ENCODE peak calls at places on chromosome 3, in four cellular contexts. H is K562, W is GM12891, S is GM12878. U is an unnamed sample.

GRCh38 chr3:120102674-120103073 is 8.4 kb upstream of the GSK3B start:
- DNase-seq in H (no peak), W (no peak), S (no peak), U (no peak)

GRCh38 chr3:44060164-44060563 is 181.5 kb upstream of the TOPAZ1 start:
- DNase-seq in W (no peak), S (no peak), H (no peak), U (no peak)

GRCh38 chr3:68129065-68129464 is 474.7 kb upstream of the SUCLG2 start:
- DNase-seq in H (no peak), W (no peak), S (no peak), U (no peak)

GRCh38 chr3:54188176-54188791 is 65.9 kb downstream of the CACNA2D3 start:
- DNase-seq in H (peak; percentile 58), W (peak; percentile 8), S (no peak), U (peak; percentile 3)

GRCh38 chr3:104269771-104270170 is 1096.9 kb upstream of the ALCAM start:
- DNase-seq in H (no peak), S (no peak), W (no peak), U (no peak)

GRCh38 chr3:117719316-117719926 is 1009.8 kb downstream of the TUSC7 start:
- DNase-seq in S (no peak), W (peak; percentile 2), H (peak; percentile 11), U (no peak)

GRCh38 chr3:169133178-169134161 is 530.0 kb downstream of the MECOM start:
- DNase-seq in H (no peak), S (no peak), W (no peak), U (no peak)

GRCh38 chr3:183428140-183429023 is at the start of gene MCF2L2:
- DNase-seq in S (no peak), H (peak; percentile 88), W (peak; percentile 82), U (peak; percentile 30)

GRCh38 chr3:46673151-46674030 is 20.1 kb downstream of the ALS2CL start:
- DNase-seq in H (no peak), S (no peak), W (no peak), U (no peak)

GRCh38 chr3:8837172-8837571 is 67.8 kb upstream of the OXTR start:
- DNase-seq in S (no peak), H (no peak), W (no peak), U (no peak)

GRCh38 chr3:37481986-37482385 is 307.6 kb upstream of the LRRFIP2 start:
- DNase-seq in S (no peak), H (no peak), W (no peak), U (no peak)

GRCh38 chr3:111588527-111588926 is 6.6 kb downstream of the ZBED2 start:
- DNase-seq in W (no peak), S (no peak), H (no peak), U (no peak)

GRCh38 chr3:46496745-46497555 is 826 bp upstream of the RTP3 start:
- DNase-seq in W (no peak), S (peak; percentile 8), H (no peak), U (no peak)

GRCh38 chr3:170740726-170741591 is 129.0 kb downstream of the RPL22L1 start:
- DNase-seq in S (no peak), H (no peak), W (no peak), U (no peak)

GRCh38 chr3:170233532-170233931 is 11.3 kb downstream of the PRKCI start:
- DNase-seq in H (no peak), W (no peak), S (no peak), U (no peak)

GRCh38 chr3:139715736-139716135 is 38.0 kb upstream of the NMNAT3 start:
- DNase-seq in W (no peak), S (no peak), H (no peak), U (no peak)

GRCh38 chr3:139721370-139721769 is 43.6 kb upstream of the NMNAT3 start:
- DNase-seq in H (no peak), W (no peak), S (no peak), U (no peak)

GRCh38 chr3:139716908-139717485 is 39.2 kb upstream of the NMNAT3 start:
- DNase-seq in W (no peak), H (no peak), S (no peak), U (no peak)

DNA sequence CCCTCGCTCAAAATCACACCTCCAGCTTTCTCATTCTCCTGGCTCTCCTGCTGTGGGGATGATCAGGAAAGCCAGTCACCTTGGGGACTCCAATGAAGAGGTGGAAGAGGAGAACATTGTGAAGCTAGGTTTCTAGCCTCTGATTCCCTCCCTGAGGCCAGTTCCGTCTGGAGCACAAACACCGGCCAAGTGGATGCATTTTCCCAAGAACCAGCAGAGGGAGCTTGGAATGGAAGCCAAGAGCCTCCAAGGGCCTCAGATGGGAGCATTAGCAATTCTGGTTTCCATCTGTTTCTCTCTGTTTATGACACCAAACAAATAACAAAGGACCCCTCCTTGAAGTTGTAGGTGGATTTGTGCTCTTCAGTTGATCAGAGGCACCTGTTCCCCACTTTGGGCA is 40.6 kb upstream of the NMNAT3 start:
- DNase-seq in S (no peak), H (peak; percentile 11), W (no peak), U (no peak)
- TF ChIP-seq SPI1 in S (no peak), H (no peak), W (no peak), U (no peak)

DNA sequence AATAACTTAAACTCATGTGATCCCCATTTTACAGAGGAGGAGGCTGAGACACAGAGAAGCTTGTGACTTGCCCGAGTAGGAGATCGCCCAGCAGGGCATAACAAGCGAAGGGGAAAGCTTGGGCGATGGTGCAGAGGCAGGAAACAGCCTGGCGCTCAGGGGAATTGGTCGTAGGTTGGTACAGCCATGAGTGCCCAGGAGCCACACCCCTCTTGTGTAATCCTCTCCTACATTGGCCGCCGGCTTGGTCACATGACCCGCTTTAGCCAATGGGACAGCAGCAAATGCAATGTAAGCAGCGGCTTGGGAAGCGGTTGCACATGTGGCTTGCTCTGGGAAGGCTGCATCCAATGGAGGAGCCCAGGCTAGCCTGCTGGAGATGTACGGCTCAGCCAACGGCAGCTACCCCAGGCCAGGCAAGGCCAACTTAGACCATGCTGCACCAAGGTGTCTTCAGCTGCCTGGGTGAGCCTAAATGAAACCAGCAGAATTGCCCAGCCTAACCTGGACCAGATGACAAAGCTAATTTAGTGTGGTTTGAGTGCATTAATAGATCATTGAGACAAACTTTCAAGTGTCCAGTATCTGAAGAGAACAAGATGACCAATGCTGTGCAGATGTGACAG is 50.3 kb upstream of the SLC6A6 start:
- DNase-seq in W (peak; percentile 45), S (peak; percentile 30), H (peak; percentile 100), U (peak; percentile 18)
- TF ChIP-seq POLR2AphosphoS5 in W (no peak), S (no peak), H (no peak), U (no peak)

GRCh38 chr3:194107126-194107525 is 28.8 kb upstream of the HES1 start:
- DNase-seq in W (no peak), S (no peak), H (no peak), U (no peak)
- TF ChIP-seq SPI1 in W (no peak), S (no peak), H (no peak), U (no peak)

GRCh38 chr3:195100903-195101591 is 169.9 kb downstream of the XXYLT1 start:
- DNase-seq in W (no peak), S (no peak), H (no peak), U (peak; percentile 86)
- TF ChIP-seq POLR2AphosphoS5 in W (no peak), S (no peak), H (no peak), U (peak; percentile 59)

DNA sequence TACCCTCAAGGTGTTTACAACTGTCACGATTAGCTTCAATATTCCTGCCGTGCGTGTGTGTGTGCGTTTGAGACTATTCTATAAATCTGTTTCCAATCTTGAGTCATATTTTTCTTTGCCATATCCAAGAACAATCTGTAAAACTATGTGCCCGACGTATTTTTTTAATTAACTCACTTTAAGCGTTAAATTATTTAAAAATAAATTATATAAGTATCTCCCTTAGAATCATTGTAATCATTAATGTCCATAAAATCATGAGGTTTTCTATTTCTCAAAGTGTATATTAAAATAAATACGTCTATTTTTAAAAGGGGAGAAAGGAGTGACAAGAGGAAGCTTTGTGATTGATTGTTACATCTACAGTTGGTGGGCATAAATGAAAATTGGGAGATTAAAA is 2.9 kb downstream of the SETMAR start:
- DNase-seq in W (no peak), H (no peak), S (no peak), U (no peak)
- TF ChIP-seq SPI1 in W (no peak), H (no peak), S (no peak), U (no peak)

GRCh38 chr3:33658971-33659848 is 58.8 kb downstream of the CLASP2 start:
- DNase-seq in S (peak; percentile 23), W (peak; percentile 10), H (peak; percentile 69), U (peak; percentile 71)
- TF ChIP-seq POLR2AphosphoS5 in S (no peak), W (no peak), H (no peak), U (peak; percentile 35)

U was measured in HL-60.